ENCODE peak calls at places on chromosomes 12 and 14, in five cellular contexts. X, F, D, K and U are unnamed samples.

GRCh38 chr12:91381309-91381804 is 198.7 kb upstream of the DCN start:
- DNase-seq in K (peak; percentile 48), F (peak; percentile 88), X (no peak), D (peak; percentile 91), U (peak; percentile 6)

GRCh38 chr12:124240493-124240892 is 54.4 kb upstream of the RFLNA start:
- DNase-seq in X (no peak), K (peak; percentile 30), D (peak; percentile 39), F (no peak), U (no peak)

GRCh38 chr14:100610511-100611217 is 23.4 kb upstream of the BEGAIN start:
- DNase-seq in X (no peak), D (peak; percentile 38), K (no peak), F (no peak), U (no peak)

GRCh38 chr12:101414533-101415119 is 7.1 kb upstream of the ARL1 start:
- DNase-seq in X (no peak), D (peak; percentile 66), F (peak; percentile 28), K (peak; percentile 32), U (peak; percentile 28)

GRCh38 chr12:116381744-116382455 is 104.4 kb upstream of the MED13L start:
- DNase-seq in D (peak; percentile 97), X (no peak), K (peak; percentile 91), F (no peak), U (peak; percentile 91)

GRCh38 chr14:61549425-61549824 is 145.9 kb upstream of the HIF1A start:
- DNase-seq in F (no peak), K (no peak), D (peak; percentile 94), X (no peak), U (no peak)

GRCh38 chr12:3168775-3169221 is 91.6 kb downstream of the TSPAN9 start:
- DNase-seq in D (peak; percentile 99), X (no peak), F (no peak), K (peak; percentile 60), U (peak; percentile 92)

GRCh38 chr12:85642288-85642687 is 193.9 kb downstream of the RASSF9 start:
- DNase-seq in F (no peak), D (no peak), K (no peak), X (no peak), U (no peak)

GRCh38 chr12:21819236-21819635 is 44.7 kb upstream of the KCNJ8 start:
- DNase-seq in F (no peak), D (peak; percentile 65), X (no peak), K (peak; percentile 11), U (no peak)

GRCh38 chr14:54105898-54106297 is 149.3 kb upstream of the BMP4 start:
- DNase-seq in X (no peak), D (no peak), K (no peak), F (no peak), U (no peak)

GRCh38 chr14:55316528-55316927 is 45.3 kb downstream of the FBXO34 start:
- DNase-seq in X (no peak), F (no peak), K (no peak), D (no peak), U (no peak)

GRCh38 chr12:106750524-106750923 is 24.0 kb upstream of the RIC8B start:
- DNase-seq in X (no peak), F (no peak), D (no peak), K (no peak), U (no peak)

GRCh38 chr14:91869556-91869955 is 2.2 kb upstream of the TC2N start:
- DNase-seq in F (no peak), X (no peak), D (peak; percentile 62), K (no peak), U (no peak)

GRCh38 chr12:116630762-116631161 is 71.6 kb downstream of the MAP1LC3B2 start:
- DNase-seq in X (no peak), F (no peak), D (no peak), K (no peak), U (no peak)

GRCh38 chr14:91219505-91220389 is 24.8 kb downstream of the GPR68 start:
- DNase-seq in D (no peak), F (no peak), K (no peak), X (no peak), U (no peak)

GRCh38 chr12:91133871-91134270 is 22.6 kb upstream of the LUM start:
- DNase-seq in D (peak; percentile 88), X (no peak), K (no peak), F (no peak), U (no peak)

GRCh38 chr14:67526676-67527459 is 6.2 kb upstream of the PLEKHH1 start:
- DNase-seq in X (no peak), F (peak; percentile 33), D (peak; percentile 57), K (peak; percentile 42), U (no peak)

GRCh38 chr14:95774265-95775160 is 60.6 kb upstream of the TCL1A start:
- DNase-seq in D (peak; percentile 41), K (peak; percentile 50), F (peak; percentile 56), X (peak; percentile 18), U (peak; percentile 56)

GRCh38 chr12:39127401-39127800 is 222.0 kb upstream of the CPNE8 start:
- DNase-seq in F (no peak), K (peak; percentile 26), D (peak; percentile 35), X (no peak), U (peak; percentile 42)

GRCh38 chr12:48263617-48264016 is 60.5 kb upstream of the OR10AD1 start:
- DNase-seq in F (no peak), D (no peak), K (no peak), X (no peak), U (no peak)

GRCh38 chr12:106898001-106898966 is 57.4 kb upstream of the TMEM263 start:
- DNase-seq in X (no peak), F (peak; percentile 87), D (no peak), K (no peak), U (no peak)

GRCh38 chr12:54352891-54353874 is 11.1 kb downstream of the GPR84 start:
- DNase-seq in X (no peak), D (peak; percentile 36), F (peak; percentile 4), K (no peak), U (no peak)

GRCh38 chr14:51581017-51581881 is 70.5 kb upstream of the FRMD6 start:
- DNase-seq in K (peak; percentile 21), F (no peak), D (peak; percentile 83), X (no peak), U (no peak)

GRCh38 chr12:26097046-26097878 is 27.6 kb downstream of the BHLHE41 start:
- DNase-seq in D (peak; percentile 80), X (peak; percentile 38), F (peak; percentile 50), K (peak; percentile 59), U (peak; percentile 73)

GRCh38 chr14:54803396-54803795 is 99.2 kb downstream of the GCH1 start:
- DNase-seq in K (no peak), F (no peak), X (no peak), D (no peak), U (no peak)